ENCODE peak calls at places on chromosomes 1 and 21, in eight cellular contexts. One of them, this sample, is unnamed.
A peak's percentile ranks its signal among the peaks of the same experiment; 100 is the strongest.

GRCh38 chr1:43947061-43947889 is 525 bp downstream of the IPO13 start:
- DNase-seq in T-helper 9 cell: no peak
- DNase-seq in posterior cingulate gyrus: no peak
- DNase-seq in retinal pigment epithelial cell: no peak
- DNase-seq in germinal center: peak; percentile 53
- DNase-seq in AG08395: no peak
- DNase-seq in LoVo: no peak
- DNase-seq in HFF-Myc: no peak
- DNase-seq in this sample: no peak

GRCh38 chr1:223531742-223532341 is 133.7 kb downstream of the CAPN8 start:
- DNase-seq in T-helper 9 cell: peak; percentile 24
- DNase-seq in posterior cingulate gyrus: peak; percentile 53
- DNase-seq in retinal pigment epithelial cell: no peak
- DNase-seq in germinal center: peak; percentile 30
- DNase-seq in AG08395: peak; percentile 56
- DNase-seq in LoVo: peak; percentile 25
- DNase-seq in HFF-Myc: peak; percentile 12
- DNase-seq in this sample: peak; percentile 62

GRCh38 chr1:167533851-167534300 is 15.5 kb upstream of the CD247 start:
- DNase-seq in T-helper 9 cell: peak; percentile 50
- DNase-seq in posterior cingulate gyrus: peak; percentile 72
- DNase-seq in retinal pigment epithelial cell: peak; percentile 7
- DNase-seq in germinal center: peak; percentile 84
- DNase-seq in AG08395: peak; percentile 85
- DNase-seq in LoVo: peak; percentile 57
- DNase-seq in HFF-Myc: peak; percentile 24
- DNase-seq in this sample: peak; percentile 63

GRCh38 chr1:153629971-153630370 is 1.7 kb downstream of the S100A1 start:
- DNase-seq in T-helper 9 cell: no peak
- DNase-seq in posterior cingulate gyrus: peak; percentile 31
- DNase-seq in retinal pigment epithelial cell: no peak
- DNase-seq in germinal center: no peak
- DNase-seq in AG08395: no peak
- DNase-seq in LoVo: no peak
- DNase-seq in HFF-Myc: no peak
- DNase-seq in this sample: no peak

GRCh38 chr21:46633561-46633960 is 1.9 kb upstream of the PRMT2 start:
- DNase-seq in T-helper 9 cell: no peak
- DNase-seq in posterior cingulate gyrus: no peak
- DNase-seq in retinal pigment epithelial cell: no peak
- DNase-seq in germinal center: no peak
- DNase-seq in AG08395: no peak
- DNase-seq in LoVo: no peak
- DNase-seq in HFF-Myc: no peak
- DNase-seq in this sample: no peak

GRCh38 chr1:165439287-165439686 is 5.6 kb downstream of the RXRG start:
- DNase-seq in T-helper 9 cell: no peak
- DNase-seq in posterior cingulate gyrus: no peak
- DNase-seq in retinal pigment epithelial cell: no peak
- DNase-seq in germinal center: no peak
- DNase-seq in AG08395: no peak
- DNase-seq in LoVo: no peak
- DNase-seq in HFF-Myc: no peak
- DNase-seq in this sample: no peak

GRCh38 chr1:60923287-60924110 is 158.9 kb upstream of the NFIA start:
- DNase-seq in T-helper 9 cell: no peak
- DNase-seq in posterior cingulate gyrus: no peak
- DNase-seq in retinal pigment epithelial cell: no peak
- DNase-seq in germinal center: no peak
- DNase-seq in AG08395: no peak
- DNase-seq in LoVo: no peak
- DNase-seq in HFF-Myc: no peak
- DNase-seq in this sample: no peak

GRCh38 chr1:167763525-167764220 is 41.9 kb downstream of the MPZL1 start:
- DNase-seq in T-helper 9 cell: no peak
- DNase-seq in posterior cingulate gyrus: peak; percentile 24
- DNase-seq in retinal pigment epithelial cell: no peak
- DNase-seq in germinal center: no peak
- DNase-seq in AG08395: no peak
- DNase-seq in LoVo: no peak
- DNase-seq in HFF-Myc: no peak
- DNase-seq in this sample: peak; percentile 66

GRCh38 chr1:54955359-54955758 is 25.1 kb upstream of the TMEM61 start:
- DNase-seq in T-helper 9 cell: no peak
- DNase-seq in posterior cingulate gyrus: no peak
- DNase-seq in retinal pigment epithelial cell: no peak
- DNase-seq in germinal center: no peak
- DNase-seq in AG08395: no peak
- DNase-seq in LoVo: peak; percentile 76
- DNase-seq in HFF-Myc: no peak
- DNase-seq in this sample: no peak

GRCh38 chr1:52341861-52342260 is 24.1 kb downstream of the CC2D1B start:
- DNase-seq in T-helper 9 cell: no peak
- DNase-seq in posterior cingulate gyrus: no peak
- DNase-seq in retinal pigment epithelial cell: no peak
- DNase-seq in germinal center: no peak
- DNase-seq in AG08395: no peak
- DNase-seq in LoVo: no peak
- DNase-seq in HFF-Myc: no peak
- DNase-seq in this sample: no peak

GRCh38 chr1:21216835-21217811 is 40.4 kb upstream of the EIF4G3 start:
- DNase-seq in T-helper 9 cell: peak; percentile 55
- DNase-seq in posterior cingulate gyrus: peak; percentile 46
- DNase-seq in retinal pigment epithelial cell: no peak
- DNase-seq in germinal center: peak; percentile 67
- DNase-seq in AG08395: peak; percentile 33
- DNase-seq in LoVo: peak; percentile 28
- DNase-seq in HFF-Myc: no peak
- DNase-seq in this sample: peak; percentile 25

GRCh38 chr1:192756847-192757246 is 52.0 kb upstream of the RGS2 start:
- DNase-seq in T-helper 9 cell: no peak
- DNase-seq in posterior cingulate gyrus: no peak
- DNase-seq in retinal pigment epithelial cell: no peak
- DNase-seq in germinal center: no peak
- DNase-seq in AG08395: no peak
- DNase-seq in LoVo: no peak
- DNase-seq in HFF-Myc: no peak
- DNase-seq in this sample: no peak

GRCh38 chr1:93151474-93151873 is 28.7 kb downstream of the TMED5 start:
- DNase-seq in T-helper 9 cell: no peak
- DNase-seq in posterior cingulate gyrus: no peak
- DNase-seq in retinal pigment epithelial cell: no peak
- DNase-seq in germinal center: no peak
- DNase-seq in AG08395: no peak
- DNase-seq in LoVo: no peak
- DNase-seq in HFF-Myc: no peak
- DNase-seq in this sample: no peak

GRCh38 chr1:224432672-224433040 is 1.9 kb downstream of the WDR26 start:
- DNase-seq in T-helper 9 cell: no peak
- DNase-seq in posterior cingulate gyrus: no peak
- DNase-seq in retinal pigment epithelial cell: no peak
- DNase-seq in germinal center: no peak
- DNase-seq in AG08395: no peak
- DNase-seq in LoVo: no peak
- DNase-seq in HFF-Myc: no peak
- DNase-seq in this sample: no peak

GRCh38 chr1:196590959-196591358 is 17.3 kb downstream of the KCNT2 start:
- DNase-seq in T-helper 9 cell: no peak
- DNase-seq in posterior cingulate gyrus: no peak
- DNase-seq in retinal pigment epithelial cell: no peak
- DNase-seq in germinal center: no peak
- DNase-seq in AG08395: no peak
- DNase-seq in LoVo: no peak
- DNase-seq in HFF-Myc: no peak
- DNase-seq in this sample: no peak

GRCh38 chr1:105544475-105544874 is 1512.0 kb upstream of the PRMT6 start:
- DNase-seq in T-helper 9 cell: no peak
- DNase-seq in posterior cingulate gyrus: no peak
- DNase-seq in retinal pigment epithelial cell: no peak
- DNase-seq in germinal center: no peak
- DNase-seq in AG08395: no peak
- DNase-seq in LoVo: no peak
- DNase-seq in HFF-Myc: no peak
- DNase-seq in this sample: no peak

GRCh38 chr1:171116676-171117075 is 26.0 kb downstream of the FMO3 start:
- DNase-seq in T-helper 9 cell: no peak
- DNase-seq in posterior cingulate gyrus: no peak
- DNase-seq in retinal pigment epithelial cell: no peak
- DNase-seq in germinal center: no peak
- DNase-seq in AG08395: no peak
- DNase-seq in LoVo: no peak
- DNase-seq in HFF-Myc: no peak
- DNase-seq in this sample: no peak

GRCh38 chr1:80392529-80392928 is 1386.0 kb upstream of the ADGRL4 start:
- DNase-seq in T-helper 9 cell: no peak
- DNase-seq in posterior cingulate gyrus: no peak
- DNase-seq in retinal pigment epithelial cell: no peak
- DNase-seq in germinal center: no peak
- DNase-seq in AG08395: no peak
- DNase-seq in LoVo: no peak
- DNase-seq in HFF-Myc: no peak
- DNase-seq in this sample: no peak

GRCh38 chr1:243564814-243565213 is 285.2 kb downstream of the AKT3 start:
- DNase-seq in T-helper 9 cell: no peak
- DNase-seq in posterior cingulate gyrus: no peak
- DNase-seq in retinal pigment epithelial cell: no peak
- DNase-seq in germinal center: no peak
- DNase-seq in AG08395: no peak
- DNase-seq in LoVo: no peak
- DNase-seq in HFF-Myc: no peak
- DNase-seq in this sample: no peak

GRCh38 chr1:247113094-247113497 is 8.9 kb upstream of the ZNF669 start:
- DNase-seq in T-helper 9 cell: no peak
- DNase-seq in posterior cingulate gyrus: no peak
- DNase-seq in retinal pigment epithelial cell: no peak
- DNase-seq in germinal center: no peak
- DNase-seq in AG08395: peak; percentile 18
- DNase-seq in LoVo: peak; percentile 40
- DNase-seq in HFF-Myc: no peak
- DNase-seq in this sample: no peak

GRCh38 chr21:31374430-31374829 is 30.4 kb upstream of the TIAM1 start:
- DNase-seq in T-helper 9 cell: no peak
- DNase-seq in posterior cingulate gyrus: no peak
- DNase-seq in retinal pigment epithelial cell: no peak
- DNase-seq in germinal center: no peak
- DNase-seq in AG08395: no peak
- DNase-seq in LoVo: no peak
- DNase-seq in HFF-Myc: no peak
- DNase-seq in this sample: no peak

GRCh38 chr1:27391511-27392095 is 819 bp upstream of the GPR3 start:
- DNase-seq in T-helper 9 cell: no peak
- DNase-seq in posterior cingulate gyrus: peak; percentile 56
- DNase-seq in retinal pigment epithelial cell: peak; percentile 59
- DNase-seq in germinal center: peak; percentile 41
- DNase-seq in AG08395: peak; percentile 51
- DNase-seq in LoVo: no peak
- DNase-seq in HFF-Myc: no peak
- DNase-seq in this sample: peak; percentile 77

This sample was measured in dorsolateral prefrontal cortex.